ENCODE peak calls at places on chromosomes 3 and 15, in seven cellular contexts. One of them, this sample, is unnamed. For H3K27me3, the result is how much of the 10 kb centered on the place peaks cover.

GRCh38 chr3:194874206-194874605 is 188.5 kb downstream of the FAM43A start:
- DNase-seq in heart right ventricle: no peak
- DNase-seq in adipocyte: no peak
- DNase-seq in heart left ventricle: no peak
- DNase-seq in right cardiac atrium: no peak
- DNase-seq in PC-9: no peak
- DNase-seq in CD4-positive, CD25-positive, alpha-beta regulatory T cell: no peak
- DNase-seq in this sample: no peak

GRCh38 chr15:74238984-74239645 is 3.0 kb downstream of the CCDC33 start:
- DNase-seq in heart right ventricle: no peak
- DNase-seq in adipocyte: no peak
- DNase-seq in right cardiac atrium: peak
- DNase-seq in heart left ventricle: no peak
- DNase-seq in CD4-positive, CD25-positive, alpha-beta regulatory T cell: no peak
- DNase-seq in PC-9: no peak
- DNase-seq in this sample: no peak

GRCh38 chr3:141125351-141125750 is 74.2 kb downstream of the SPSB4 start:
- DNase-seq in heart left ventricle: no peak
- DNase-seq in CD4-positive, CD25-positive, alpha-beta regulatory T cell: no peak
- DNase-seq in right cardiac atrium: no peak
- DNase-seq in PC-9: no peak
- DNase-seq in heart right ventricle: no peak
- DNase-seq in adipocyte: no peak
- DNase-seq in this sample: no peak

GRCh38 chr3:45462522-45463262 is 74.3 kb downstream of the LARS2 start:
- DNase-seq in PC-9: no peak
- DNase-seq in adipocyte: peak
- DNase-seq in heart left ventricle: no peak
- DNase-seq in right cardiac atrium: no peak
- DNase-seq in heart right ventricle: no peak
- DNase-seq in CD4-positive, CD25-positive, alpha-beta regulatory T cell: no peak
- DNase-seq in this sample: no peak

GRCh38 chr15:99212401-99212800 is 37.0 kb downstream of the TTC23 start:
- DNase-seq in adipocyte: peak
- DNase-seq in heart right ventricle: peak
- DNase-seq in right cardiac atrium: no peak
- DNase-seq in CD4-positive, CD25-positive, alpha-beta regulatory T cell: no peak
- DNase-seq in PC-9: no peak
- DNase-seq in heart left ventricle: peak
- DNase-seq in this sample: no peak

GRCh38 chr15:98772895-98773294 is 124.6 kb downstream of the IGF1R start:
- DNase-seq in right cardiac atrium: no peak
- DNase-seq in adipocyte: no peak
- DNase-seq in CD4-positive, CD25-positive, alpha-beta regulatory T cell: no peak
- DNase-seq in PC-9: no peak
- DNase-seq in heart right ventricle: no peak
- DNase-seq in heart left ventricle: no peak
- DNase-seq in this sample: no peak

GRCh38 chr15:48281674-48282073 is 49.6 kb upstream of the DUT start:
- DNase-seq in PC-9: no peak
- DNase-seq in CD4-positive, CD25-positive, alpha-beta regulatory T cell: no peak
- DNase-seq in heart right ventricle: no peak
- DNase-seq in heart left ventricle: no peak
- DNase-seq in right cardiac atrium: no peak
- DNase-seq in adipocyte: no peak
- DNase-seq in this sample: no peak

GRCh38 chr3:104856743-104857142 is 510.0 kb upstream of the ALCAM start:
- DNase-seq in heart left ventricle: no peak
- DNase-seq in CD4-positive, CD25-positive, alpha-beta regulatory T cell: no peak
- DNase-seq in right cardiac atrium: no peak
- DNase-seq in adipocyte: no peak
- DNase-seq in PC-9: no peak
- DNase-seq in heart right ventricle: no peak
- DNase-seq in this sample: no peak

GRCh38 chr3:29649815-29650547 is 369.1 kb downstream of the RBMS3 start:
- DNase-seq in PC-9: no peak
- DNase-seq in CD4-positive, CD25-positive, alpha-beta regulatory T cell: no peak
- DNase-seq in adipocyte: peak
- DNase-seq in heart left ventricle: no peak
- DNase-seq in heart right ventricle: peak
- DNase-seq in right cardiac atrium: peak
- DNase-seq in this sample: no peak

GRCh38 chr15:64009798-64010241 is 36.5 kb downstream of the DAPK2 start:
- DNase-seq in heart left ventricle: no peak
- DNase-seq in heart right ventricle: no peak
- DNase-seq in PC-9: peak
- DNase-seq in right cardiac atrium: no peak
- DNase-seq in adipocyte: no peak
- DNase-seq in CD4-positive, CD25-positive, alpha-beta regulatory T cell: no peak
- DNase-seq in this sample: no peak

GRCh38 chr3:51379301-51379700 is 5.8 kb upstream of the MANF start:
- DNase-seq in heart left ventricle: no peak
- DNase-seq in heart right ventricle: no peak
- DNase-seq in adipocyte: no peak
- DNase-seq in PC-9: no peak
- DNase-seq in CD4-positive, CD25-positive, alpha-beta regulatory T cell: no peak
- DNase-seq in right cardiac atrium: no peak
- DNase-seq in this sample: no peak

GRCh38 chr15:83077487-83078230 is 10.6 kb upstream of the BTBD1 start:
- DNase-seq in adipocyte: no peak
- DNase-seq in heart right ventricle: no peak
- DNase-seq in heart left ventricle: no peak
- DNase-seq in right cardiac atrium: no peak
- DNase-seq in PC-9: no peak
- DNase-seq in CD4-positive, CD25-positive, alpha-beta regulatory T cell: no peak
- DNase-seq in this sample: no peak

GRCh38 chr3:72086051-72086711 is 301.2 kb upstream of the PROK2 start:
- DNase-seq in heart right ventricle: no peak
- DNase-seq in adipocyte: peak
- DNase-seq in CD4-positive, CD25-positive, alpha-beta regulatory T cell: no peak
- DNase-seq in right cardiac atrium: no peak
- DNase-seq in PC-9: no peak
- DNase-seq in heart left ventricle: no peak
- DNase-seq in this sample: no peak

GRCh38 chr3:61927332-61927731 is 366.0 kb downstream of the PTPRG start:
- DNase-seq in adipocyte: peak
- DNase-seq in CD4-positive, CD25-positive, alpha-beta regulatory T cell: no peak
- DNase-seq in heart left ventricle: peak
- DNase-seq in heart right ventricle: peak
- DNase-seq in right cardiac atrium: peak
- DNase-seq in PC-9: no peak
- DNase-seq in this sample: no peak

GRCh38 chr3:141401584-141402475 is 33.5 kb downstream of the ZBTB38 start:
- DNase-seq in heart right ventricle: no peak
- DNase-seq in CD4-positive, CD25-positive, alpha-beta regulatory T cell: peak
- DNase-seq in heart left ventricle: peak
- DNase-seq in adipocyte: peak
- DNase-seq in PC-9: peak
- DNase-seq in right cardiac atrium: peak
- DNase-seq in this sample: no peak

GRCh38 chr3:14525685-14526631 is 14.2 kb downstream of the GRIP2 start:
- DNase-seq in right cardiac atrium: no peak
- DNase-seq in heart left ventricle: no peak
- DNase-seq in CD4-positive, CD25-positive, alpha-beta regulatory T cell: no peak
- DNase-seq in heart right ventricle: no peak
- DNase-seq in PC-9: no peak
- DNase-seq in adipocyte: peak
- DNase-seq in this sample: no peak

GRCh38 chr15:66269326-66270090 is 16.0 kb upstream of the MEGF11 start:
- DNase-seq in CD4-positive, CD25-positive, alpha-beta regulatory T cell: no peak
- DNase-seq in heart left ventricle: no peak
- DNase-seq in right cardiac atrium: no peak
- DNase-seq in heart right ventricle: no peak
- DNase-seq in PC-9: peak
- DNase-seq in adipocyte: peak
- DNase-seq in this sample: peak

GRCh38 chr3:73437828-73438227 is 186.9 kb downstream of the PDZRN3 start:
- DNase-seq in heart right ventricle: no peak
- DNase-seq in PC-9: no peak
- DNase-seq in CD4-positive, CD25-positive, alpha-beta regulatory T cell: no peak
- DNase-seq in right cardiac atrium: no peak
- DNase-seq in heart left ventricle: no peak
- DNase-seq in adipocyte: no peak
- DNase-seq in this sample: no peak

GRCh38 chr3:57397175-57398026 is 104.9 kb upstream of the ASB14 start:
- DNase-seq in right cardiac atrium: peak
- DNase-seq in CD4-positive, CD25-positive, alpha-beta regulatory T cell: peak
- DNase-seq in heart right ventricle: peak
- DNase-seq in heart left ventricle: peak
- DNase-seq in adipocyte: peak
- DNase-seq in PC-9: peak
- DNase-seq in this sample: peak

GRCh38 chr15:42136513-42136912 is 19.9 kb downstream of the PLA2G4F start:
- DNase-seq in CD4-positive, CD25-positive, alpha-beta regulatory T cell: no peak
- DNase-seq in right cardiac atrium: no peak
- DNase-seq in heart right ventricle: no peak
- DNase-seq in adipocyte: no peak
- DNase-seq in heart left ventricle: no peak
- DNase-seq in PC-9: no peak
- DNase-seq in this sample: no peak

GRCh38 chr3:45567730-45568172 is 26.8 kb upstream of the LIMD1 start:
- DNase-seq in heart right ventricle: no peak
- DNase-seq in heart left ventricle: no peak
- DNase-seq in right cardiac atrium: no peak
- DNase-seq in CD4-positive, CD25-positive, alpha-beta regulatory T cell: peak
- DNase-seq in adipocyte: no peak
- DNase-seq in PC-9: no peak
- DNase-seq in this sample: no peak

GRCh38 chr3:149936812-149937230 is 33.9 kb downstream of the PFN2 start:
- DNase-seq in PC-9: peak
- DNase-seq in CD4-positive, CD25-positive, alpha-beta regulatory T cell: peak
- DNase-seq in heart right ventricle: peak
- DNase-seq in right cardiac atrium: no peak
- DNase-seq in adipocyte: peak
- DNase-seq in heart left ventricle: peak
- DNase-seq in this sample: peak

GRCh38 chr15:61050844-61051569 is 178.1 kb downstream of the RORA start:
- DNase-seq in heart left ventricle: no peak
- DNase-seq in heart right ventricle: no peak
- DNase-seq in adipocyte: no peak
- DNase-seq in right cardiac atrium: no peak
- DNase-seq in PC-9: no peak
- DNase-seq in CD4-positive, CD25-positive, alpha-beta regulatory T cell: no peak
- DNase-seq in this sample: no peak

GRCh38 chr3:186596568-186597287 is 16.1 kb upstream of the AHSG start:
- DNase-seq in CD4-positive, CD25-positive, alpha-beta regulatory T cell: no peak
- DNase-seq in right cardiac atrium: no peak
- DNase-seq in adipocyte: no peak
- DNase-seq in heart right ventricle: no peak
- DNase-seq in heart left ventricle: no peak
- DNase-seq in PC-9: peak
- DNase-seq in this sample: no peak

GRCh38 chr15:69149163-69149562 is 11.3 kb upstream of the GLCE start:
- DNase-seq in adipocyte: no peak
- DNase-seq in heart right ventricle: no peak
- DNase-seq in PC-9: no peak
- DNase-seq in CD4-positive, CD25-positive, alpha-beta regulatory T cell: no peak
- DNase-seq in right cardiac atrium: no peak
- DNase-seq in heart left ventricle: no peak
- DNase-seq in this sample: no peak
- H3K27me3 ChIP-seq in adipocyte: under half
- H3K27me3 ChIP-seq in heart right ventricle: under half
- H3K27me3 ChIP-seq in PC-9: under half
- H3K27me3 ChIP-seq in CD4-positive, CD25-positive, alpha-beta regulatory T cell: under half
- H3K27me3 ChIP-seq in right cardiac atrium: under half
- H3K27me3 ChIP-seq in heart left ventricle: under half
- H3K27me3 ChIP-seq in this sample: under half

DNA sequence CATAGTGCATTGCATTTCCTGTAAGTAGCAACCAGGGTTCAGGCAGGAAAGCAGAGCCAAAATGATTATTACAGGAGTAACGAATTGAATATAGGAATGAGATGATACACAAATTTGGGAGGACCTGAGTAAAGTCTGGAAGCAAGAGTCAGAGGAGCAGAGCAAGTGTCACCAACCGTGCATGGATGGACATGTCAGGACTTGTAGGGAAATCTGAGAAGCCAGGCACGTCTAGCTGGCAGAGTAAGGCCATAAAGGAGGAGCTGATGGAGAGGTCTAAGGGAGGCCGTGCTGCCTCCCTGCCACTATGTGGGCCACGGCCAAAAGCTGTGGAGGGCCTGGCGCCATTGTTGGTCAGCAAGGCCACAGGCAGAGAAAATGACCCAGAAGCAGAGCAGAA is 22.4 kb downstream of the GJD2 start:
- DNase-seq in CD4-positive, CD25-positive, alpha-beta regulatory T cell: no peak
- DNase-seq in heart right ventricle: no peak
- DNase-seq in right cardiac atrium: no peak
- DNase-seq in PC-9: no peak
- DNase-seq in heart left ventricle: no peak
- DNase-seq in adipocyte: no peak
- DNase-seq in this sample: no peak
- H3K27me3 ChIP-seq in CD4-positive, CD25-positive, alpha-beta regulatory T cell: under half
- H3K27me3 ChIP-seq in heart right ventricle: under half
- H3K27me3 ChIP-seq in right cardiac atrium: under half
- H3K27me3 ChIP-seq in PC-9: under half
- H3K27me3 ChIP-seq in heart left ventricle: under half
- H3K27me3 ChIP-seq in adipocyte: under half
- H3K27me3 ChIP-seq in this sample: under half

GRCh38 chr3:32733631-32734229 is 48.7 kb downstream of the CNOT10 start:
- DNase-seq in heart right ventricle: no peak
- DNase-seq in adipocyte: peak
- DNase-seq in CD4-positive, CD25-positive, alpha-beta regulatory T cell: peak
- DNase-seq in heart left ventricle: no peak
- DNase-seq in right cardiac atrium: no peak
- DNase-seq in PC-9: no peak
- DNase-seq in this sample: peak

GRCh38 chr3:32734756-32735155 is 49.8 kb downstream of the CNOT10 start:
- DNase-seq in heart left ventricle: no peak
- DNase-seq in CD4-positive, CD25-positive, alpha-beta regulatory T cell: no peak
- DNase-seq in right cardiac atrium: no peak
- DNase-seq in adipocyte: no peak
- DNase-seq in heart right ventricle: no peak
- DNase-seq in PC-9: no peak
- DNase-seq in this sample: no peak
- H3K27me3 ChIP-seq in heart left ventricle: under half
- H3K27me3 ChIP-seq in CD4-positive, CD25-positive, alpha-beta regulatory T cell: under half
- H3K27me3 ChIP-seq in right cardiac atrium: under half
- H3K27me3 ChIP-seq in adipocyte: under half
- H3K27me3 ChIP-seq in heart right ventricle: under half
- H3K27me3 ChIP-seq in PC-9: under half
- H3K27me3 ChIP-seq in this sample: under half

GRCh38 chr3:128994173-128994512 is 267 bp upstream of the CFAP92 start:
- DNase-seq in heart left ventricle: no peak
- DNase-seq in PC-9: no peak
- DNase-seq in adipocyte: no peak
- DNase-seq in heart right ventricle: no peak
- DNase-seq in right cardiac atrium: no peak
- DNase-seq in CD4-positive, CD25-positive, alpha-beta regulatory T cell: no peak
- DNase-seq in this sample: no peak
- H3K27me3 ChIP-seq in heart left ventricle: under half
- H3K27me3 ChIP-seq in PC-9: under half
- H3K27me3 ChIP-seq in adipocyte: half or more
- H3K27me3 ChIP-seq in heart right ventricle: under half
- H3K27me3 ChIP-seq in right cardiac atrium: under half
- H3K27me3 ChIP-seq in CD4-positive, CD25-positive, alpha-beta regulatory T cell: under half
- H3K27me3 ChIP-seq in this sample: under half

GRCh38 chr3:31182639-31183038 is 288.2 kb upstream of the GADL1 start:
- DNase-seq in adipocyte: no peak
- DNase-seq in heart left ventricle: no peak
- DNase-seq in PC-9: no peak
- DNase-seq in CD4-positive, CD25-positive, alpha-beta regulatory T cell: no peak
- DNase-seq in heart right ventricle: no peak
- DNase-seq in right cardiac atrium: no peak
- DNase-seq in this sample: no peak
- H3K27me3 ChIP-seq in adipocyte: under half
- H3K27me3 ChIP-seq in heart left ventricle: under half
- H3K27me3 ChIP-seq in PC-9: under half
- H3K27me3 ChIP-seq in CD4-positive, CD25-positive, alpha-beta regulatory T cell: under half
- H3K27me3 ChIP-seq in heart right ventricle: under half
- H3K27me3 ChIP-seq in right cardiac atrium: under half
- H3K27me3 ChIP-seq in this sample: under half